ENCODE peak calls at places on chromosomes 7 and 10, in six cellular contexts. W is psoas muscle, Y is left ventricle myocardium inferior, M is WERI-Rb-1, B is AG10803, P is osteoblast. I is an unnamed sample.

GRCh38 chr7:4216016-4216415 is 466.1 kb upstream of the FOXK1 start:
- DNase-seq in B (no peak), P (peak; percentile 41), Y (no peak), M (no peak), W (no peak), I (no peak)

GRCh38 chr10:124354411-124355382 is 64.0 kb downstream of the OAT start:
- DNase-seq in Y (peak; percentile 61), M (peak; percentile 47), B (peak; percentile 48), W (peak; percentile 57), P (peak; percentile 96), I (no peak)

GRCh38 chr10:133467286-133467911 is 13.7 kb downstream of the SCART1 start:
- DNase-seq in M (no peak), P (peak; percentile 79), B (no peak), W (no peak), Y (no peak), I (no peak)

GRCh38 chr10:116828121-116828520 is 21.2 kb upstream of the ENO4 start:
- DNase-seq in P (no peak), W (no peak), Y (no peak), M (no peak), B (no peak), I (no peak)

GRCh38 chr10:44320727-44321126 is 64.2 kb downstream of the CXCL12 start:
- DNase-seq in P (no peak), B (no peak), M (no peak), Y (no peak), W (no peak), I (no peak)

GRCh38 chr7:55017841-55018240 is 976 bp upstream of the EGFR start:
- DNase-seq in W (no peak), Y (no peak), M (no peak), B (no peak), P (peak; percentile 85), I (no peak)

GRCh38 chr7:156474241-156474743 is 166.3 kb upstream of the RNF32 start:
- DNase-seq in M (no peak), W (no peak), B (no peak), Y (no peak), P (peak; percentile 87), I (no peak)

GRCh38 chr7:92614586-92615237 is 24.5 kb upstream of the FAM133B start:
- DNase-seq in B (peak; percentile 72), W (no peak), Y (peak; percentile 18), P (peak; percentile 48), M (peak; percentile 38), I (no peak)

GRCh38 chr10:118106426-118106825 is 59.7 kb upstream of the RAB11FIP2 start:
- DNase-seq in B (peak; percentile 37), W (no peak), M (peak; percentile 34), Y (no peak), P (peak; percentile 0), I (peak; percentile 9)

DNA sequence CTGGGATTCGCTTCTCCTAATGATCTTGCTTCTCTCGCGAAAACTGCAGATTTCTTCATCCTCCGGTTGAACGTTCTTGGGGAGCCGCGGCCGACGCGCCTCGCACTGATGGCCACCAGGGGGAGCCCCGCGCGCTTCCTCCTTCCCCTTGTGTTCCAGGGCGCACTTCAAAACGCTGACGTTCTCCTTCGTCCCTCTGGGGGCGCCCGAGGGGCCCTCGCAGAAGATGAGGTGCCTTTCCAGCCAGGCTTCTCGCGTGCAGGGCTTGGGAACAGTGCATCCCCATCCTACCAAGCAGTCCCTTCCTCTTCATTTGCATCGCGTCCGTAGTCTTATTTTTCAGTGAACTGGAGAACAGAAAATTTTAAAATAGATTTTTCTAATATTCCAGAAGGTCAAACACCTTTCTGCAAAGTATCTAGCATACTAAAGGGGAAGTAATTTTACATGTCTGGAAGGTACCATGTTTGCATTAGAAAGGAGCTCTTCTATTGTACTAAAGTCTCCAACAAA is 22.5 kb downstream of the GSTO2 start:
- DNase-seq in W (peak; percentile 89), P (peak; percentile 91), B (peak; percentile 85), M (peak; percentile 86), Y (peak; percentile 91), I (no peak)
- H3K4me3 ChIP-seq in W (no peak overlapping the region), P (peak overlapping the region; percentile 49), B (no peak overlapping the region), M (no peak overlapping the region), Y (no peak overlapping the region), I (no peak overlapping the region)

GRCh38 chr10:5466451-5466996 is 32.8 kb downstream of the CALML5 start:
- DNase-seq in B (peak; percentile 61), Y (no peak), M (no peak), W (no peak), P (peak; percentile 73), I (no peak)
- TF ChIP-seq CTCF in B (no peak), Y (no peak), M (no peak), W (no peak), P (no peak), I (no peak)

GRCh38 chr7:130299909-130300308 is 6.9 kb downstream of the CPA4 start:
- DNase-seq in W (no peak), P (no peak), B (peak; percentile 56), Y (no peak), M (no peak), I (peak; percentile 38)

GRCh38 chr7:130297628-130298027 is 4.7 kb downstream of the CPA4 start:
- DNase-seq in Y (no peak), P (no peak), W (no peak), M (no peak), B (no peak), I (no peak)

GRCh38 chr7:130296221-130296951 is 3.4 kb downstream of the CPA4 start:
- DNase-seq in M (no peak), P (no peak), Y (no peak), B (peak; percentile 82), W (no peak), I (no peak)

GRCh38 chr7:130298927-130299326 is 6.0 kb downstream of the CPA4 start:
- DNase-seq in P (no peak), B (no peak), M (no peak), Y (no peak), W (no peak), I (no peak)

DNA sequence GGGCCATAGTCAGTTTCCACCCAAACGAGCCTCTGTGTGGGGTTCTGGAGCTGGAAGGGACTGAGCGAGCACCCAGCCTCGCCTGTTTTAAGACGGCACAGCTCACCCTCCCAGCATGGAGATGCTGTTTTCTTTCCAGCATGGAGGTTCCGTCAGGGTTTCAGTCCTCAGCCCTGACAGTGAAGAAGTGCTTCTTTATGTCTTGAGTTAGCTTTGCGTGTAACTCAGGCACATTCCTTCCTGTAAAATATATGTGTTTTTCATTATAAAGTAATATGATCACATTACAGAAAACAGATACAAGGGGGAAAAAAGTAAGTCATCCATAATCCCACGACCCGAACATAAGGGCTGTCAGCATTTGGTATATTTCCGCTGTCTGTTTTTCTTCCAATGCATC is 5.1 kb downstream of the CPA4 start:
- DNase-seq in B (no peak), Y (no peak), M (no peak), W (no peak), P (no peak), I (no peak)
- H3K4me3 ChIP-seq in B (no peak overlapping the region), Y (no peak overlapping the region), M (no peak overlapping the region), W (no peak overlapping the region), P (no peak overlapping the region), I (no peak overlapping the region)

GRCh38 chr7:40604601-40605438 is 470.0 kb downstream of the SUGCT start:
- DNase-seq in B (peak; percentile 18), P (peak; percentile 34), Y (peak; percentile 44), M (peak; percentile 60), W (peak; percentile 13), I (peak; percentile 19)
- TF ChIP-seq CTCF in B (peak; percentile 47), P (peak; percentile 79), Y (peak; percentile 73), M (peak; percentile 86), W (peak; percentile 50), I (peak; percentile 89)